ENCODE peak calls at places on chromosome 22, in five cellular contexts. B is brain microvascular endothelial cell; X is ELF-1; N is stimulated activated CD8-positive, alpha-beta memory T cell treated with anti-CD3 and anti-CD28 coated beads, Interleukin-7, amount 100 ng/mL, for 1 hour; H is HS-5. Q is an unnamed sample.

GRCh38 chr22:26766510-26767350 is 109.3 kb downstream of the MIAT start:
- DNase-seq in B (no peak), X (no peak), N (no peak), H (no peak), Q (no peak)

GRCh38 chr22:43634316-43634715 is 177.8 kb downstream of the EFCAB6 start:
- DNase-seq in B (no peak), X (no peak), N (no peak), H (no peak), Q (no peak)

GRCh38 chr22:45510376-45511232 is 7.9 kb downstream of the FBLN1 start:
- DNase-seq in B (no peak), X (no peak), N (no peak), H (no peak), Q (no peak)

GRCh38 chr22:48576333-48577013 is 1251.2 kb downstream of the BRD1 start:
- DNase-seq in B (no peak), X (peak; percentile 58), N (no peak), H (no peak), Q (no peak)

GRCh38 chr22:23826510-23827350 is 12.1 kb downstream of the DERL3 start:
- DNase-seq in B (peak; percentile 51), X (no peak), N (no peak), H (no peak), Q (no peak)

GRCh38 chr22:36916034-36916433 is 2.6 kb downstream of the CSF2RB start:
- DNase-seq in B (no peak), X (no peak), N (no peak), H (no peak), Q (no peak)

GRCh38 chr22:38468761-38469305 is 937 bp downstream of the KDELR3 start:
- DNase-seq in B (no peak), X (no peak), N (no peak), H (no peak), Q (no peak)

GRCh38 chr22:23495614-23496444 is 84.3 kb downstream of the IGLL1 start:
- DNase-seq in B (no peak), X (no peak), N (no peak), H (no peak), Q (no peak)

GRCh38 chr22:37043828-37044538 is 7.6 kb upstream of the KCTD17 start:
- DNase-seq in B (no peak), X (peak; percentile 75), N (no peak), H (no peak), Q (peak; percentile 86)

GRCh38 chr22:40635940-40636379 is 559 bp downstream of the MRTFA start:
- DNase-seq in B (no peak), X (no peak), N (no peak), H (no peak), Q (no peak)

GRCh38 chr22:35411112-35411511 is 11.2 kb downstream of the MCM5 start:
- DNase-seq in B (no peak), X (no peak), N (no peak), H (no peak), Q (peak; percentile 41)

GRCh38 chr22:19942886-19943664 is 1.5 kb upstream of the TXNRD2 start:
- DNase-seq in B (peak; percentile 87), X (peak; percentile 46), N (no peak), H (peak; percentile 66), Q (no peak)

GRCh38 chr22:37913233-37913721 is 7.2 kb downstream of the MICALL1 start:
- DNase-seq in B (no peak), X (no peak), N (no peak), H (no peak), Q (no peak)

GRCh38 chr22:20994128-20994901 is 7.6 kb downstream of the THAP7 start:
- DNase-seq in B (no peak), X (no peak), N (no peak), H (no peak), Q (no peak)

GRCh38 chr22:43186272-43187170 is at the start of gene TTLL12:
- DNase-seq in B (peak; percentile 7), X (peak; percentile 55), N (peak; percentile 37), H (no peak), Q (peak; percentile 84)

GRCh38 chr22:26321469-26321913 is 107.6 kb upstream of the ASPHD2 start:
- DNase-seq in B (peak; percentile 57), X (no peak), N (no peak), H (peak; percentile 58), Q (no peak)

GRCh38 chr22:25392584-25392983 is 171.9 kb upstream of the GRK3 start:
- DNase-seq in B (no peak), X (no peak), N (no peak), H (no peak), Q (no peak)

GRCh38 chr22:48695251-48695650 is 1132.4 kb downstream of the BRD1 start:
- DNase-seq in B (no peak), X (no peak), N (no peak), H (no peak), Q (no peak)

GRCh38 chr22:47307326-47307725 is 544.9 kb downstream of the TBC1D22A start:
- DNase-seq in B (no peak), X (no peak), N (no peak), H (no peak), Q (no peak)

GRCh38 chr22:30392661-30393321 is 4.0 kb upstream of the SEC14L2 start:
- DNase-seq in B (no peak), X (no peak), N (no peak), H (no peak), Q (no peak)

GRCh38 chr22:49768961-49769690 is 58.5 kb downstream of the BRD1 start:
- DNase-seq in B (no peak), X (no peak), N (no peak), H (no peak), Q (no peak)

GRCh38 chr22:48940266-48940987 is 887.2 kb downstream of the BRD1 start:
- DNase-seq in B (no peak), X (no peak), N (no peak), H (no peak), Q (no peak)